ENCODE peak calls at places on chromosomes 16 and 17, in six cellular contexts. B is DND-41, R is cardiac fibroblast, C is dorsolateral prefrontal cortex, G is ovary, J is A549. T is an unnamed sample.

GRCh38 chr17:32452281-32452680 is 8.0 kb downstream of the PSMD11 start:
- DNase-seq in G (no peak), R (no peak), C (no peak), J (no peak), B (no peak), T (no peak)

GRCh38 chr17:82534401-82534812 is 14.9 kb downstream of the FOXK2 start:
- DNase-seq in R (no peak), C (no peak), J (no peak), G (no peak), B (no peak), T (no peak)

GRCh38 chr16:53055603-53056527 is 1.1 kb downstream of the CHD9 start:
- DNase-seq in R (peak; percentile 86), B (peak; percentile 66), G (peak; percentile 43), J (peak; percentile 51), C (no peak), T (no peak)

GRCh38 chr17:20967776-20968175 is 75.0 kb downstream of the USP22 start:
- DNase-seq in B (no peak), G (no peak), J (no peak), C (no peak), R (no peak), T (no peak)

GRCh38 chr17:55062921-55063320 is 94.4 kb downstream of the STXBP4 start:
- DNase-seq in J (peak; percentile 29), G (no peak), B (no peak), C (no peak), R (peak; percentile 68), T (no peak)

GRCh38 chr16:10805362-10805761 is 13.2 kb downstream of the TVP23A start:
- DNase-seq in J (no peak), B (no peak), G (no peak), C (no peak), R (no peak), T (no peak)

GRCh38 chr17:48663134-48663924 is 37.2 kb upstream of the HOXB9 start:
- DNase-seq in R (no peak), B (no peak), G (no peak), C (no peak), J (no peak), T (no peak)

GRCh38 chr16:58723109-58723508 is 11.0 kb downstream of the GOT2 start:
- DNase-seq in G (no peak), B (no peak), C (no peak), J (no peak), R (no peak), T (no peak)

GRCh38 chr16:85557976-85558589 is 55.0 kb upstream of the GSE1 start:
- DNase-seq in G (no peak), C (no peak), B (no peak), R (no peak), J (no peak), T (no peak)

GRCh38 chr16:15572329-15573001 is 70.5 kb downstream of the MARF1 start:
- DNase-seq in R (peak; percentile 71), J (no peak), B (no peak), G (no peak), C (no peak), T (no peak)

GRCh38 chr16:15830832-15831451 is 25.9 kb downstream of the MYH11 start:
- DNase-seq in R (no peak), G (no peak), C (no peak), B (no peak), J (no peak), T (no peak)

GRCh38 chr17:45770632-45771472 is 13.3 kb upstream of the CRHR1 start:
- DNase-seq in R (no peak), B (no peak), J (no peak), C (no peak), G (no peak), T (no peak)

GRCh38 chr17:73546770-73547345 is 97.4 kb downstream of the SDK2 start:
- DNase-seq in B (peak; percentile 18), R (no peak), C (no peak), G (no peak), J (peak; percentile 40), T (no peak)

GRCh38 chr17:28737316-28737715 is 6.5 kb upstream of the TRAF4 start:
- DNase-seq in R (no peak), C (no peak), G (no peak), B (no peak), J (no peak), T (no peak)

GRCh38 chr16:68972008-68972407 is 128.7 kb downstream of the TANGO6 start:
- DNase-seq in C (no peak), R (no peak), G (no peak), B (no peak), J (no peak), T (no peak)

GRCh38 chr17:62913971-62914370 is 52.1 kb upstream of the TANC2 start:
- DNase-seq in J (no peak), R (no peak), C (no peak), G (no peak), B (no peak), T (no peak)

GRCh38 chr17:47732399-47733046 is 513 bp upstream of the TBX21 start:
- DNase-seq in J (no peak), R (no peak), G (no peak), B (no peak), C (no peak), T (no peak)

GRCh38 chr16:30018731-30019158 is 4.3 kb upstream of the C16orf92 start:
- DNase-seq in B (no peak), R (peak; percentile 12), C (peak; percentile 48), J (no peak), G (no peak), T (no peak)

GRCh38 chr16:11232852-11233726 is 22.9 kb downstream of the SOCS1 start:
- DNase-seq in J (no peak), R (no peak), C (no peak), B (peak; percentile 99), G (no peak), T (peak; percentile 85)

GRCh38 chr17:4997302-4998026 is at the start of the genes INCA1 and KIF1C:
- DNase-seq in G (peak; percentile 95), R (peak; percentile 89), C (peak; percentile 88), J (peak; percentile 91), B (peak; percentile 90), T (peak; percentile 91)

GRCh38 chr16:85840395-85840794 is 40.9 kb downstream of the COX4I1 start:
- DNase-seq in C (no peak), B (no peak), G (no peak), J (no peak), R (no peak), T (no peak)

GRCh38 chr17:20955437-20956323 is 87.1 kb downstream of the USP22 start:
- DNase-seq in R (peak; percentile 87), B (no peak), J (no peak), G (peak; percentile 38), C (no peak), T (no peak)

GRCh38 chr17:17425005-17425404 is 51.8 kb upstream of the MED9 start:
- DNase-seq in G (no peak), R (no peak), J (no peak), C (no peak), B (no peak), T (no peak)

GRCh38 chr16:14013571-14014283 is 57.4 kb upstream of the MRTFB start:
- DNase-seq in R (peak; percentile 87), G (no peak), C (no peak), J (peak; percentile 90), B (no peak), T (no peak)

GRCh38 chr16:13988038-13988437 is 68.1 kb downstream of the ERCC4 start:
- DNase-seq in G (no peak), B (no peak), C (no peak), J (no peak), R (no peak), T (no peak)

GRCh38 chr16:54361246-54361645 is 74.7 kb upstream of the IRX3 start:
- DNase-seq in G (no peak), J (no peak), B (no peak), R (no peak), C (no peak), T (no peak)

GRCh38 chr16:1496464-1496863 is 3.3 kb downstream of the TELO2 start:
- DNase-seq in J (no peak), R (no peak), C (no peak), B (no peak), G (no peak), T (no peak)

GRCh38 chr16:546909-547770 is 13.1 kb upstream of the PRR35 start:
- DNase-seq in R (peak; percentile 57), J (peak; percentile 71), G (peak; percentile 91), C (peak; percentile 61), B (peak; percentile 49), T (peak; percentile 84)

GRCh38 chr16:88868974-88869672 is 2.7 kb upstream of the PABPN1L start:
- DNase-seq in J (no peak), C (no peak), G (no peak), B (no peak), R (no peak), T (no peak)

GRCh38 chr17:51165680-51166197 is 472 bp upstream of the NME2 start:
- DNase-seq in C (no peak), R (no peak), B (peak; percentile 38), J (no peak), G (no peak), T (no peak)
- H3K4me3 ChIP-seq in C (peak overlapping the region; percentile 93), R (peak overlapping the region; percentile 96), B (peak overlapping the region; percentile 96), J (peak overlapping the region; percentile 88), G (peak overlapping the region; percentile 73), T (peak overlapping the region; percentile 88)

GRCh38 chr16:87702325-87702811 is 63.4 kb downstream of the KLHDC4 start:
- DNase-seq in C (no peak), G (no peak), B (no peak), J (no peak), R (peak; percentile 52), T (peak; percentile 87)
- TF ChIP-seq CTCF in C (no peak), G (no peak), B (no peak), J (peak; percentile 45), R (peak; percentile 73), T (peak; percentile 86)

DNA sequence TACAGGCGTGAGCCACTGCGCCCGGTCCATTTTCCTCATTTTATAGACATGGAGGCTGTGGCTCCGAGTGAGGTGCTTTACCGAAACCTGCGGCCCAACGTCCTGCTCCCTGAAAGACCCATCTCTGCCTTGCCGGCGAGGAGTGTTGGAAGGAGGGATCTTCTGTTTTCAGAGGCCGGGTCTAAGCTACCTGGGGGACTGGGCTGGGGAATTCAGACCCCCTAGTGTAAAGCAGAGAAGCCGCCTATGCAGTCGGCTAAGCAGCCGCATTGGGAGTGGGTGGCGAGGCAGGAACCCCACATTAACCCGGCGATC is 16.3 kb downstream of the MEOX1 start:
- DNase-seq in J (no peak), C (no peak), B (no peak), R (no peak), G (no peak), T (no peak)
- H3K4me3 ChIP-seq in J (no peak overlapping the region), C (peak overlapping the region; percentile 58), B (no peak overlapping the region), R (no peak overlapping the region), G (no peak overlapping the region), T (no peak overlapping the region)

DNA sequence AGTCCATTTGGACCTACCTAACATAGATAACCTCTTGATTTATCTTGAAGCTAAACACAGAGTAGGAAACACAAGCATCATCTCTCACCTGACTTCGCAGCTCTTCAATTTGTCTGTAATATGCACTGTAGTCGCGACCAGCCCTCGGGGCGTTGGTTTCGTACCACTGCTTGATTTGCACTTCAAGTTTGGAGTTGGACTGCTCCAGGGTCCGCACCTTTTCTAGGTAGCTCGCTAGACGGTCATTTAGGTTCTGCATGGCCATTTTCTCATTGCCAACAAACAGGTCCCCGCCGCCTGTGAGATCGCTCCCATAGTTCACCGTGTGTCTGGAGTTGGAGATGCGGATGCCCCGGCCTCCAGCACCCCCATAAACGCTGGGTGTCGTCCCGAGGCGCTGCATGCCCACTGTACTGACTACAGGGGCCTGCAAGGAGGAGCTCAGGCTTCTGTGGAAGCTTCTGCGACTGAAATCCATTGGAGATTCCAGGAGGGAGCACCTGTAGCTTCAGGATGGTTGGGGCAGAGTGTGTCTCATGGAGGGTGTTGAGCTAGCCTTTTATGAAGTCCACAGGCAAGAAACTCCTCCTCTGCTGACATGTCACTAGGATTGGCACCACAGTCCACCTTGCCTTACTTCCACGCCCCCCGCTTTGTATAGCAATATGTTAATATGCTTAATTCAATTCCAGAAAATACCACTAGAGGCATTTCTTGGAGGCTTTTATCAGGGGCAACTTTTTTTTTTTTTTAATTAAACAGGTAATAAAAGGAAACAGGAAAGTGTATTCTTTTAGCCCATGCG is at the start of gene KRT20:
- DNase-seq in R (no peak), G (no peak), B (no peak), J (no peak), C (no peak), T (no peak)
- TF ChIP-seq CTCF in R (peak; percentile 19), G (no peak), B (no peak), J (peak; percentile 17), C (no peak), T (peak; percentile 10)

T was measured in GM06990.